ENCODE peak calls at places on chromosomes 4 and X, in eight cellular contexts. V, K, M, I, U, J, C and N are unnamed samples.

GRCh38 chr4:81136161-81136910 is 78.7 kb downstream of the PRKG2 start:
- DNase-seq in V (no peak), K (no peak), M (no peak), I (no peak), U (no peak), J (no peak), C (no peak), N (no peak)

GRCh38 chrX:19616959-19617358 is 101.7 kb upstream of the MAP3K15 start:
- DNase-seq in V (no peak), K (no peak), M (no peak), I (no peak), U (no peak), J (no peak), C (no peak), N (no peak)

GRCh38 chrX:42143866-42144592 is 220.7 kb upstream of the CASK start:
- DNase-seq in V (no peak), K (no peak), M (no peak), I (no peak), U (no peak), J (no peak), C (no peak), N (no peak)

GRCh38 chrX:50838820-50839600 is 25.0 kb upstream of the SHROOM4 start:
- DNase-seq in V (no peak), K (no peak), M (no peak), I (no peak), U (no peak), J (no peak), C (no peak), N (no peak)

GRCh38 chr4:39103291-39103690 is 41.3 kb downstream of the KLHL5 start:
- DNase-seq in V (no peak), K (no peak), M (no peak), I (no peak), U (no peak), J (no peak), C (no peak), N (no peak)

GRCh38 chrX:113950081-113950678 is 633.7 kb upstream of the HTR2C start:
- DNase-seq in V (no peak), K (no peak), M (no peak), I (no peak), U (no peak), J (no peak), C (peak), N (no peak)

GRCh38 chrX:119669424-119670037 is 23.4 kb downstream of the SEPTIN6 start:
- DNase-seq in V (no peak), K (peak), M (no peak), I (no peak), U (no peak), J (peak), C (no peak), N (no peak)

GRCh38 chr4:132071815-132072214 is 1077.3 kb upstream of the PCDH10 start:
- DNase-seq in V (no peak), K (no peak), M (no peak), I (no peak), U (no peak), J (no peak), C (no peak), N (no peak)

GRCh38 chrX:109839694-109840358 is 106.8 kb upstream of the ACSL4 start:
- DNase-seq in V (no peak), K (peak), M (no peak), I (no peak), U (no peak), J (no peak), C (peak), N (no peak)

GRCh38 chr4:185640809-185641675 is 105.7 kb upstream of the PDLIM3 start:
- DNase-seq in V (no peak), K (no peak), M (no peak), I (peak), U (no peak), J (no peak), C (peak), N (no peak)

GRCh38 chr4:148962539-148963290 is 520.5 kb upstream of the NR3C2 start:
- DNase-seq in V (no peak), K (no peak), M (no peak), I (no peak), U (no peak), J (no peak), C (no peak), N (no peak)

GRCh38 chrX:4277122-4277521 is 563.7 kb upstream of the PRKX start:
- DNase-seq in V (no peak), K (no peak), M (no peak), I (peak), U (no peak), J (no peak), C (no peak), N (no peak)
- TF ChIP-seq CTCF in V (peak), K (no peak), M (no peak), I (peak), U (no peak), J (no peak), C (peak), N (no peak)

DNA sequence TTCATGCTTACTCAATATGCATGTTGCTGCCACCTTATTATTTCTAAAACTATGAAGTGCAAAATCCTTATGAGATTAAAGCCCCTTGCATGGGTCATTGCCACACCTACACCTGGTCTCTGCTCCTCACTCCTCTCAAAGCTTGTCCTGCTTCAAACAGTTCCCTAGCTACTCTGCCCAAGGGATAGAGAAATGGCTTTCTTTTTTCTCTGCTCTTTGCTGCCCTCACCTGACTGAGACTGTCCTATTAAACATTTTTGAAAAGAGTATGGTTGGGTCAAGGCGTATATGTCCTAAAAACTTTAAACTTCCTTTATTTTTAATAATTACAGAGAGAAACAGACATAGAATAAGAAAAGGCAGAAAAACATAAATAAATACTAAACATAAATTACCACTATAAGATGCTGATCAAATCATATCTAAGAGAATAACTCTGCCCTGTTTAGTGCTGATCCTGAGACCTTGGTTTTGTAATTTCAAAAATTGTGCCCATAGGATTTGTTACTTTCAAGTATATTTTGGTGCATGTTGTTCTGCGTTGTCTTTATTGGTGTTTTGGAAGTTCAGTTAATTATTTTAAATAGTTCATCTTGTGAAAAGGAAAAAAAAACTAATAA is 704.9 kb upstream of the PABPC4L start:
- DNase-seq in V (no peak), K (no peak), M (no peak), I (peak), U (no peak), J (no peak), C (peak), N (no peak)
- TF ChIP-seq CTCF in V (peak), K (no peak), M (no peak), I (peak), U (no peak), J (peak), C (peak), N (no peak)

GRCh38 chr4:3337357-3337732 is 44.5 kb downstream of the RGS12 start:
- DNase-seq in V (no peak), K (no peak), M (no peak), I (no peak), U (no peak), J (no peak), C (no peak), N (no peak)
- TF ChIP-seq CTCF in V (no peak), K (no peak), M (no peak), I (no peak), U (no peak), J (no peak), C (no peak), N (no peak)

GRCh38 chrX:154711264-154711663 is 39.6 kb downstream of the GAB3 start:
- DNase-seq in V (no peak), K (no peak), M (no peak), I (no peak), U (no peak), J (no peak), C (no peak), N (no peak)
- TF ChIP-seq CTCF in V (no peak), K (no peak), M (no peak), I (no peak), U (no peak), J (no peak), C (no peak), N (no peak)

GRCh38 chrX:12770440-12770839 is 20.8 kb upstream of the PRPS2 start:
- DNase-seq in V (no peak), K (no peak), M (no peak), I (peak), U (no peak), J (no peak), C (peak), N (no peak)
- TF ChIP-seq CTCF in V (peak), K (peak), M (peak), I (peak), U (peak), J (peak), C (peak), N (peak)

GRCh38 chr4:120773641-120774040 is 148.9 kb downstream of the PRDM5 start:
- DNase-seq in V (no peak), K (no peak), M (no peak), I (peak), U (no peak), J (no peak), C (no peak), N (no peak)

GRCh38 chr4:120769227-120769626 is 153.3 kb downstream of the PRDM5 start:
- DNase-seq in V (no peak), K (no peak), M (no peak), I (no peak), U (no peak), J (no peak), C (peak), N (no peak)

GRCh38 chr4:120770897-120771296 is 151.6 kb downstream of the PRDM5 start:
- DNase-seq in V (no peak), K (no peak), M (no peak), I (no peak), U (no peak), J (no peak), C (no peak), N (no peak)

GRCh38 chr4:120771907-120772306 is 150.6 kb downstream of the PRDM5 start:
- DNase-seq in V (no peak), K (no peak), M (no peak), I (no peak), U (no peak), J (no peak), C (no peak), N (no peak)
- TF ChIP-seq CTCF in V (no peak), K (no peak), M (no peak), I (no peak), U (no peak), J (no peak), C (peak), N (no peak)

DNA sequence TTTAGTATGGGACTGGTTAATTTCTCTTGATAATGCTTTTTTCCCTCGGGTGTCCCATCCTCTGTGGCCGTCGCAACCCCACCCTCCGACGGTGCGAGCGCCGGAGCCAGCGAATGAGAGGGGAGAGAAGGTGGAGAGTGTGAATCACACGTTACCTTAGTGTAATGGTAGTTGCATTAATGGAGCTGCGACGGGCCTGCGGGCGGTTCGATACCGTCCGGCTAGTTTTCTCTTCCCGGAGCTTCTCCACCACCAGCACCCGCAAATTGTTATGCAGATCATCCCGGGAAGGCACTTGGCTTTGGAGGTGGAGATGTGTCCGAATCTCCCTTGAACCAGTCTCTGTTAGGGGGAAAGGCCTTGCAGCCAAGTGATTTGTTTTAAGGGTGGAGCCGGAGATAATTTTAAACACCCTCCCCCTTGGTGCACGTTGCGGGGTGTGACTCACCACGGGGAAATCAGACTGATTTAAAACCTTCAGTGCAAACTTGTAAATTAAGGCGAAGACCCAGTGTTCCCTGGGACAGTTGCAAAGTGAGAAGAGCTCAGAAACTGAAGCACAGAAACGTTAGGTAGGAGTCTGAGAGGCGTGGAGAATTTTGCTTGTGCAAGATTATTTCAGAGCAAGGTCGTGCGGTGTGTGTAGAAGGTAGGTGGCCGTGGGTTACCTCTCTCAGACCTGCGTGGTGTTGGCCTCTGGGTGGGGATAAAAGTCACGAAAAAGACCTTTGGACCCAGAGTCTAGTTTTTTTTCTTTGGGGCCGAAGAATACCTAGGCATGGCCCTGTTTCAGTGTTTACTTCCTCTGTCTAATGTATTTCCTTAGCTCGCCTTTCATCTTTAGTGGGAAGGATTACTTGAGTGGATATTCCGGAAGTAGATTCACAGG is 1.3 kb downstream of the AFF1 start:
- DNase-seq in V (no peak), K (peak), M (peak), I (peak), U (peak), J (peak), C (peak), N (peak)
- TF ChIP-seq CTCF in V (no peak), K (no peak), M (no peak), I (peak), U (no peak), J (no peak), C (no peak), N (no peak)

GRCh38 chrX:153493085-153493484 is 1.7 kb upstream of the BGN start:
- DNase-seq in V (no peak), K (no peak), M (no peak), I (no peak), U (no peak), J (no peak), C (no peak), N (no peak)

GRCh38 chrX:153495903-153496629 is 1.3 kb downstream of the BGN start:
- DNase-seq in V (no peak), K (no peak), M (no peak), I (no peak), U (no peak), J (no peak), C (no peak), N (no peak)

GRCh38 chrX:153495362-153495751 is 577 bp downstream of the BGN start:
- DNase-seq in V (no peak), K (peak), M (no peak), I (no peak), U (no peak), J (no peak), C (no peak), N (no peak)

GRCh38 chrX:153494061-153494460 is 719 bp upstream of the BGN start:
- DNase-seq in V (no peak), K (peak), M (no peak), I (no peak), U (no peak), J (no peak), C (no peak), N (no peak)

GRCh38 chrX:153494541-153495361 is at the start of gene BGN:
- DNase-seq in V (no peak), K (peak), M (peak), I (no peak), U (no peak), J (peak), C (peak), N (no peak)
- TF ChIP-seq CTCF in V (peak), K (peak), M (no peak), I (no peak), U (no peak), J (no peak), C (peak), N (no peak)

DNA sequence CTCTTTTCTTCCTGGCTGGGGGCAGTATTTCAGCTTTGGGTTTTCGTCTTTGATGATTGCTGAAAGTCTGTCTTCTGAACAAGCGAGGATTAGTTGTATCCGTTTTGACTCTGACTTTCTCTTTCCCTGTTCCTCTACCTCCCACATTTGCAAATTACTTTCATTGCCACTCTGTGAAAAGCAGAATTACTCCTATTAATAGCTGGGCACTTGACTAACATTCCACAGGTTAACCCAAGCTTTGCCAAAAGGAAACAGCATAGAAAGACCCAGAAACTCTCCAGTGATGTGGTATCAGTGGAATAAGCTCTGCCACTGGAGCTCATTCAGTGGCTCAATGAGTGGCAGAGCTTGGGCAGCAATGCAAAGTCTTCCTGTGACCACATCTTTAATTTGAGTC is 238.9 kb downstream of the PALLD start:
- DNase-seq in V (no peak), K (no peak), M (no peak), I (no peak), U (no peak), J (no peak), C (no peak), N (no peak)
- TF ChIP-seq CTCF in V (no peak), K (no peak), M (no peak), I (no peak), U (no peak), J (no peak), C (no peak), N (no peak)